ENCODE peak calls at places on chromosomes 5 and 9, in five cellular contexts. One of them, this sample, is unnamed.

GRCh38 chr5:114101153-114101552 is 260.7 kb upstream of the KCNN2 start:
- DNase-seq in HCT116: peak; percentile 26
- DNase-seq in uterus: no peak
- DNase-seq in cardiac muscle cell: peak; percentile 70
- DNase-seq in mesendoderm: peak; percentile 33
- DNase-seq in this sample: peak; percentile 78

GRCh38 chr9:72661401-72662135 is 140.2 kb downstream of the TMC1 start:
- DNase-seq in HCT116: no peak
- DNase-seq in uterus: no peak
- DNase-seq in cardiac muscle cell: no peak
- DNase-seq in mesendoderm: no peak
- DNase-seq in this sample: peak; percentile 15

GRCh38 chr5:120254385-120254784 is 209.7 kb upstream of the PRR16 start:
- DNase-seq in HCT116: no peak
- DNase-seq in uterus: no peak
- DNase-seq in cardiac muscle cell: no peak
- DNase-seq in mesendoderm: peak; percentile 21
- DNase-seq in this sample: no peak

GRCh38 chr5:78562719-78563330 is 85.7 kb downstream of the LHFPL2 start:
- DNase-seq in HCT116: no peak
- DNase-seq in uterus: no peak
- DNase-seq in cardiac muscle cell: no peak
- DNase-seq in mesendoderm: no peak
- DNase-seq in this sample: no peak

GRCh38 chr9:136297766-136298735 is 5.8 kb downstream of the CCDC187 start:
- DNase-seq in HCT116: no peak
- DNase-seq in uterus: no peak
- DNase-seq in cardiac muscle cell: no peak
- DNase-seq in mesendoderm: no peak
- DNase-seq in this sample: no peak

GRCh38 chr9:112555091-112555643 is 68.5 kb downstream of the KIAA1958 start:
- DNase-seq in HCT116: no peak
- DNase-seq in uterus: no peak
- DNase-seq in cardiac muscle cell: no peak
- DNase-seq in mesendoderm: no peak
- DNase-seq in this sample: no peak

GRCh38 chr9:97518909-97519307 is 17.4 kb downstream of the TMOD1 start:
- DNase-seq in HCT116: no peak
- DNase-seq in uterus: peak; percentile 94
- DNase-seq in cardiac muscle cell: no peak
- DNase-seq in mesendoderm: no peak
- DNase-seq in this sample: peak; percentile 72

GRCh38 chr9:94758844-94759243 is 32.3 kb downstream of the AOPEP start:
- DNase-seq in HCT116: no peak
- DNase-seq in uterus: no peak
- DNase-seq in cardiac muscle cell: no peak
- DNase-seq in mesendoderm: no peak
- DNase-seq in this sample: no peak

GRCh38 chr5:176527246-176528222 is 9.7 kb downstream of the RNF44 start:
- DNase-seq in HCT116: no peak
- DNase-seq in uterus: no peak
- DNase-seq in cardiac muscle cell: no peak
- DNase-seq in mesendoderm: no peak
- DNase-seq in this sample: no peak

GRCh38 chr5:61292130-61292672 is 39.9 kb upstream of the ZSWIM6 start:
- DNase-seq in HCT116: no peak
- DNase-seq in uterus: no peak
- DNase-seq in cardiac muscle cell: no peak
- DNase-seq in mesendoderm: no peak
- DNase-seq in this sample: no peak

GRCh38 chr5:11383506-11384095 is 520.6 kb downstream of the CTNND2 start:
- DNase-seq in HCT116: no peak
- DNase-seq in uterus: no peak
- DNase-seq in cardiac muscle cell: peak; percentile 19
- DNase-seq in mesendoderm: no peak
- DNase-seq in this sample: no peak

GRCh38 chr9:136437839-136438547 is 1.7 kb downstream of the INPP5E start:
- DNase-seq in HCT116: no peak
- DNase-seq in uterus: no peak
- DNase-seq in cardiac muscle cell: no peak
- DNase-seq in mesendoderm: no peak
- DNase-seq in this sample: no peak

GRCh38 chr5:38329132-38329715 is 70.9 kb downstream of the EGFLAM start:
- DNase-seq in HCT116: no peak
- DNase-seq in uterus: no peak
- DNase-seq in cardiac muscle cell: no peak
- DNase-seq in mesendoderm: peak; percentile 52
- DNase-seq in this sample: no peak

GRCh38 chr5:129245489-129245888 is 150.9 kb downstream of the ISOC1 start:
- DNase-seq in HCT116: no peak
- DNase-seq in uterus: no peak
- DNase-seq in cardiac muscle cell: no peak
- DNase-seq in mesendoderm: no peak
- DNase-seq in this sample: no peak

GRCh38 chr5:170266570-170267379 is 30.8 kb downstream of the LCP2 start:
- DNase-seq in HCT116: no peak
- DNase-seq in uterus: no peak
- DNase-seq in cardiac muscle cell: no peak
- DNase-seq in mesendoderm: no peak
- DNase-seq in this sample: no peak

GRCh38 chr5:34652916-34653315 is 3.2 kb upstream of the RAI14 start:
- DNase-seq in HCT116: no peak
- DNase-seq in uterus: no peak
- DNase-seq in cardiac muscle cell: no peak
- DNase-seq in mesendoderm: no peak
- DNase-seq in this sample: no peak

GRCh38 chr5:161380550-161380949 is 166.0 kb downstream of the GABRB2 start:
- DNase-seq in HCT116: no peak
- DNase-seq in uterus: no peak
- DNase-seq in cardiac muscle cell: no peak
- DNase-seq in mesendoderm: no peak
- DNase-seq in this sample: no peak

GRCh38 chr5:73365990-73366667 is 82.4 kb downstream of the FOXD1 start:
- DNase-seq in HCT116: no peak
- DNase-seq in uterus: no peak
- DNase-seq in cardiac muscle cell: no peak
- DNase-seq in mesendoderm: no peak
- DNase-seq in this sample: no peak

GRCh38 chr9:34187891-34188240 is 9.0 kb downstream of the UBAP1 start:
- DNase-seq in HCT116: no peak
- DNase-seq in uterus: no peak
- DNase-seq in cardiac muscle cell: no peak
- DNase-seq in mesendoderm: no peak
- DNase-seq in this sample: no peak

GRCh38 chr9:122381206-122381950 is 10.6 kb downstream of the PTGS1 start:
- DNase-seq in HCT116: no peak
- DNase-seq in uterus: no peak
- DNase-seq in cardiac muscle cell: no peak
- DNase-seq in mesendoderm: no peak
- DNase-seq in this sample: no peak

GRCh38 chr9:85377751-85378289 is 363.9 kb downstream of the AGTPBP1 start:
- DNase-seq in HCT116: no peak
- DNase-seq in uterus: no peak
- DNase-seq in cardiac muscle cell: peak; percentile 71
- DNase-seq in mesendoderm: peak; percentile 85
- DNase-seq in this sample: no peak

GRCh38 chr9:90018688-90019087 is 413.9 kb downstream of the GADD45G start:
- DNase-seq in HCT116: no peak
- DNase-seq in uterus: no peak
- DNase-seq in cardiac muscle cell: no peak
- DNase-seq in mesendoderm: no peak
- DNase-seq in this sample: no peak

GRCh38 chr9:16325966-16326365 is 544.5 kb downstream of the BNC2 start:
- DNase-seq in HCT116: no peak
- DNase-seq in uterus: no peak
- DNase-seq in cardiac muscle cell: no peak
- DNase-seq in mesendoderm: no peak
- DNase-seq in this sample: no peak

DNA sequence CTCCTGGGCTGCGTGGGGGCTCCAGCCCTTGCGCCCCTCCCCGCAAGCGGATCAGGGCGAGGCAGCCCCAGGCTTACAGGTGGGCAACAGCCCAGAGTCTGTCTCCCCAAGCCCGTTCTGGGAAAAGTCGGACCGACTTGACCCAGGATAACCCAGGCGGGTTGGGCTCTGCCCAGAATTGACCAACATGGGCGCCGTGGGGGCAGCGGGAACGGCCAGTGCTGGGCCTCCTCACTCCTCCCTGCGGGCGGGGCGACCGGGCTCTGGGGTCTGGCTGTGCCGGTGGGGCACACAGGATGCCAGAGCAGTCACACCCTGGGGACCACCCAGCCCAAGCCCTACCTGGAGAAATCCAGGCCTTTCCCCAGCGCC is 15.3 kb upstream of the SYNPO start:
- DNase-seq in HCT116: no peak
- DNase-seq in uterus: peak; percentile 64
- DNase-seq in cardiac muscle cell: no peak
- DNase-seq in mesendoderm: no peak
- DNase-seq in this sample: no peak
- H3K4me1 ChIP-seq in HCT116: peaks cover 52% of the 10 kb centered on the region
- H3K4me1 ChIP-seq in uterus: no peaks in the 10 kb centered on the region
- H3K4me1 ChIP-seq in cardiac muscle cell: peaks cover 5% of the 10 kb centered on the region
- H3K4me1 ChIP-seq in mesendoderm: peaks cover 2% of the 10 kb centered on the region
- H3K4me1 ChIP-seq in this sample: peaks cover 17% of the 10 kb centered on the region

GRCh38 chr5:74624931-74625505 is 15.5 kb downstream of the ENC1 start:
- DNase-seq in HCT116: no peak
- DNase-seq in uterus: no peak
- DNase-seq in cardiac muscle cell: no peak
- DNase-seq in mesendoderm: peak; percentile 55
- DNase-seq in this sample: no peak

GRCh38 chr5:74625742-74626241 is 14.7 kb downstream of the ENC1 start:
- DNase-seq in HCT116: no peak
- DNase-seq in uterus: no peak
- DNase-seq in cardiac muscle cell: no peak
- DNase-seq in mesendoderm: peak; percentile 94
- DNase-seq in this sample: no peak

GRCh38 chr5:74629326-74629725 is 11.2 kb downstream of the ENC1 start:
- DNase-seq in HCT116: no peak
- DNase-seq in uterus: no peak
- DNase-seq in cardiac muscle cell: peak; percentile 47
- DNase-seq in mesendoderm: no peak
- DNase-seq in this sample: no peak

GRCh38 chr5:74626386-74627222 is 13.9 kb downstream of the ENC1 start:
- DNase-seq in HCT116: no peak
- DNase-seq in uterus: no peak
- DNase-seq in cardiac muscle cell: no peak
- DNase-seq in mesendoderm: peak; percentile 60
- DNase-seq in this sample: no peak

DNA sequence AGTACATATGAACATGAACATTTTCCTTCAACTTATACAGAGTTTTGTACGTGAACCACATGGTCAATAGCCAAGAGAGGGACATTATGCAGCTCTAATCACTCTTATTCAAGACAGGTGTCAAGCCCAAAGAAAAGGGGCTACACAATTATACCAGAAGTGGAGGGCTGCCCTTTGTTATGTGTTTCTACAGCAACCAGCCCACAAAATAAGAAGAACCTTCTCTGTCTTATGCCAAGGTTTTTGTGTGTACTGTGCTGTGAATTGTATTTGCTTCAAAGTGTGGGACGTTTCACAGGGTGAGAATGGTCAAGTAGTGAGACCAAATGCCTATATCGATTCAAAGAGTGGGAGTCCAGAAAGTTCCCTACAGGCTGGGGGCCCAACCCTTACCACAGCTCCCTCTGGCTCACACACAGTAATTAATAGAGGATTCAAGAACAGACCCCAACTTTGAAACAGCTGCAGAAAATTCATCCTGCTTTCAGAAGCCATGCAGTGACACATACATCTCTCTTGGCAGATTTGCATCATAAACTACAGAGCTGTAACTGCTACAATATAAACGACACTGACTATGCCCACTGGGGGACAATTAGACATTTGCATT is 12.9 kb downstream of the ENC1 start:
- DNase-seq in HCT116: no peak
- DNase-seq in uterus: no peak
- DNase-seq in cardiac muscle cell: no peak
- DNase-seq in mesendoderm: no peak
- DNase-seq in this sample: no peak
- H3K4me3 ChIP-seq in HCT116: no peak overlapping the region
- H3K4me3 ChIP-seq in uterus: no peak overlapping the region
- H3K4me3 ChIP-seq in cardiac muscle cell: no peak overlapping the region
- H3K4me3 ChIP-seq in mesendoderm: no peak overlapping the region
- H3K4me3 ChIP-seq in this sample: no peak overlapping the region

DNA sequence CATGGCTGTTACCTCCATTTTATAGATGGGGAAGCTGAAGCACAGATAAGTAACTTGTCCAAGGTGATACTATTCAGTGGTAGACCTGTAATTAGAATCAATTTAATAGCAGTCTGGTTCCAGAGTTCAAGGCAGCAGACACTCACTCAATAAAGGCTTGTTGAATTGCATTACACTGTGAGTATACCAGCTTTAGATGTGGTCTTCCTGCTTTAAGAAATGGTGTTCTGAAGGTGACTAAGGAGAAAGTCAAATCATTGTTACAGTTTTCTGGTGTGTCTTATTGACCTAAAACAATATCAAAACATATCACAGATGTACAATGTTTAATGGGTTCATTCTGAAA is 153.8 kb upstream of the ELL2 start:
- DNase-seq in HCT116: no peak
- DNase-seq in uterus: no peak
- DNase-seq in cardiac muscle cell: no peak
- DNase-seq in mesendoderm: no peak
- DNase-seq in this sample: no peak
- H3K4me1 ChIP-seq in HCT116: no peaks in the 10 kb centered on the region
- H3K4me1 ChIP-seq in uterus: no peaks in the 10 kb centered on the region
- H3K4me1 ChIP-seq in cardiac muscle cell: no peaks in the 10 kb centered on the region
- H3K4me1 ChIP-seq in mesendoderm: no peaks in the 10 kb centered on the region
- H3K4me1 ChIP-seq in this sample: peaks cover 16% of the 10 kb centered on the region

DNA sequence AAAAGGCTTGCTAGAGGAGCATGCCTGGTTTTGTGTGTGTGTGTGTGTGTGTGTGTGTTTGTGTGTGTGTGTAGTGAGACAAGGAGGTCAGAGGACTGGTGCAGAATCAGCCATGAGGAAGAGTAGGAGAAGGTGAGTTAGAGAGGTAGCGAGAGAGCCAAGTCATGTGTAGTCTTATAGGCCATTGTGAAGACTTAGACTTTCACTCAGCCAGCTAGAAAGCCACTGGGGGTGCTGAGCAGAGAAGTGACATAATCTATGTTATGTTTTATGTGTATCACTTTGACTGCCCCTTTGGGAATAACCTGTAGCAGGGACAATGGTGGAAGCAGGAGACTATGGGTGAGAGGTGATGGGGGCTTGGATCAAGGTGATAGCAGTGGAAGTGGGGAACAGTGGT is 180.5 kb upstream of the CLINT1 start:
- DNase-seq in HCT116: no peak
- DNase-seq in uterus: no peak
- DNase-seq in cardiac muscle cell: no peak
- DNase-seq in mesendoderm: no peak
- DNase-seq in this sample: no peak
- H3K4me3 ChIP-seq in HCT116: no peak overlapping the region
- H3K4me3 ChIP-seq in uterus: no peak overlapping the region
- H3K4me3 ChIP-seq in cardiac muscle cell: no peak overlapping the region
- H3K4me3 ChIP-seq in mesendoderm: no peak overlapping the region
- H3K4me3 ChIP-seq in this sample: no peak overlapping the region

GRCh38 chr9:129493714-129494047 is 127.2 kb downstream of the C9orf50 start:
- DNase-seq in HCT116: no peak
- DNase-seq in uterus: no peak
- DNase-seq in cardiac muscle cell: no peak
- DNase-seq in mesendoderm: no peak
- DNase-seq in this sample: no peak
- H3K4me1 ChIP-seq in HCT116: peaks cover 100% of the 10 kb centered on the region
- H3K4me1 ChIP-seq in uterus: peaks cover 17% of the 10 kb centered on the region
- H3K4me1 ChIP-seq in cardiac muscle cell: peaks cover 42% of the 10 kb centered on the region
- H3K4me1 ChIP-seq in mesendoderm: peaks cover 15% of the 10 kb centered on the region
- H3K4me1 ChIP-seq in this sample: peaks cover 80% of the 10 kb centered on the region

This sample was measured in hepatocyte.